ENCODE peak calls at places on chromosome 16, in four cellular contexts. V is GM23338, C is HCT116, U is neural progenitor cell. E is an unnamed sample.

GRCh38 chr16:12017583-12017982 is 41.0 kb downstream of the SNX29 start:
- DNase-seq in V (no peak), C (no peak), U (no peak), E (no peak)

GRCh38 chr16:87955302-87956168 is 4.3 kb downstream of the BANP start:
- DNase-seq in V (no peak), C (no peak), U (no peak), E (no peak)

GRCh38 chr16:85709766-85710423 is 21.1 kb upstream of the GINS2 start:
- DNase-seq in V (no peak), C (no peak), U (no peak), E (no peak)

GRCh38 chr16:1054660-1055556 is 17.6 kb upstream of the SSTR5 start:
- DNase-seq in V (peak), C (peak), U (peak), E (peak)

GRCh38 chr16:86396918-86397317 is 113.4 kb upstream of the FOXF1 start:
- DNase-seq in V (no peak), C (peak), U (no peak), E (no peak)

GRCh38 chr16:67029249-67030096 is 524 bp downstream of the CBFB start:
- DNase-seq in V (peak), C (no peak), U (peak), E (peak)

GRCh38 chr16:56939801-56940200 is 7.9 kb downstream of the HERPUD1 start:
- DNase-seq in V (no peak), C (no peak), U (no peak), E (no peak)

GRCh38 chr16:69064789-69065313 is 40.6 kb upstream of the HAS3 start:
- DNase-seq in V (peak), C (no peak), U (peak), E (no peak)

GRCh38 chr16:87847467-87847784 is 21.9 kb downstream of the SLC7A5 start:
- DNase-seq in V (no peak), C (no peak), U (no peak), E (no peak)

GRCh38 chr16:72291121-72291520 is 119.2 kb upstream of the PMFBP1 start:
- DNase-seq in V (peak), C (peak), U (no peak), E (no peak)

GRCh38 chr16:2586241-2586640 is 48.4 kb downstream of the PDPK1 start:
- DNase-seq in V (peak), C (no peak), U (peak), E (no peak)

GRCh38 chr16:2584742-2585650 is 47.2 kb downstream of the PDPK1 start:
- DNase-seq in V (no peak), C (no peak), U (no peak), E (no peak)

GRCh38 chr16:2587891-2588565 is 50.2 kb downstream of the PDPK1 start:
- DNase-seq in V (no peak), C (no peak), U (no peak), E (no peak)

GRCh38 chr16:2586901-2587480 is 49.2 kb downstream of the PDPK1 start:
- DNase-seq in V (no peak), C (no peak), U (no peak), E (no peak)

GRCh38 chr16:2585651-2586081 is 47.8 kb downstream of the PDPK1 start:
- DNase-seq in V (no peak), C (no peak), U (no peak), E (no peak)
- TF ChIP-seq EZH2phosphoT487 in V (no peak), C (no peak), U (no peak), E (no peak)

DNA sequence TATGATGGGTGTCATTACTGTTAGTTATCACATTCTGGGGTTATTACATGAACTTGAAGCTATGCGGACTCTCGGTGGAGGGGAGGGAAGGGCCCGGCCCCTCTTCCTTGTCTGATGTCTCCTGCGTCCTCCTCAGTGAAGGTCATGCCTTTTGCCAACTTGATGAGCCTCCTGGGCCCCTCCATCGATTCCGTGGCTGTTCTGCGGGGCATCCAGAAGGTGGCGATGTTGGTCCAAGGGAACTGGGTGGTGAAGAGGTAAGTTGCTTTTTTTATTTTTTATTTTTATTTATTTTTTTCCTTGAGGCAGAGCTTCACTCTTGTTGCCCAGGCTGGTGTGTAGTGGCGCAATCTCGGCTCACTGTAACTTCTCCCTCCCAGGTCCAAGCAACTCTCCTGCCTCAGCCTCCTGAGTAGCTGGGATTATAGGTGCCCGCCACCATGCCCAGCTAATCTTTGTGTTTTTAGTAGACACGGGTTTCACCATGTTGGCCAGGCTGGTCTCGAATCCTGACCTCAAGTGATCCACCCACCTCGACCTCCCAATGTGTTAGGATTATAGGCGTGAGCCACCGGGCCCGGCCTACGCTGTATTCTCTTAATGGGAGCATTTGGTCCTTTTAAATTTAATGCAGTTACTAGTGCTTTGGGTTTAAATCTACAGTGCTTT is 21.6 kb downstream of the POLR3E start:
- DNase-seq in V (peak), C (no peak), U (peak), E (peak)
- H3K27ac ChIP-seq in V (peak), C (no peak), U (no peak), E (no peak)

GRCh38 chr16:89482087-89482823 is 8.1 kb downstream of the ANKRD11 start:
- DNase-seq in V (no peak), C (no peak), U (no peak), E (no peak)

GRCh38 chr16:89485701-89486246 is 4.6 kb downstream of the ANKRD11 start:
- DNase-seq in V (no peak), C (no peak), U (no peak), E (peak)

GRCh38 chr16:89482824-89483220 is 7.5 kb downstream of the ANKRD11 start:
- DNase-seq in V (no peak), C (no peak), U (no peak), E (no peak)

GRCh38 chr16:89484923-89485679 is 5.3 kb downstream of the ANKRD11 start:
- DNase-seq in V (peak), C (no peak), U (no peak), E (peak)

GRCh38 chr16:89484088-89484501 is 6.3 kb downstream of the ANKRD11 start:
- DNase-seq in V (no peak), C (no peak), U (no peak), E (no peak)
- TF ChIP-seq EZH2phosphoT487 in V (no peak), C (no peak), U (no peak), E (no peak)

GRCh38 chr16:27235055-27235937 is 32.0 kb downstream of the KDM8 start:
- DNase-seq in V (peak), C (peak), U (peak), E (peak)

GRCh38 chr16:27234171-27234570 is 30.8 kb downstream of the KDM8 start:
- DNase-seq in V (no peak), C (no peak), U (no peak), E (no peak)

GRCh38 chr16:27235938-27236245 is 32.6 kb downstream of the KDM8 start:
- DNase-seq in V (no peak), C (no peak), U (no peak), E (no peak)

GRCh38 chr16:27233731-27234130 is 30.4 kb downstream of the KDM8 start:
- DNase-seq in V (no peak), C (no peak), U (no peak), E (peak)

GRCh38 chr16:27234603-27235002 is 31.3 kb downstream of the KDM8 start:
- DNase-seq in V (no peak), C (no peak), U (no peak), E (no peak)
- H3K27ac ChIP-seq in V (no peak), C (no peak), U (no peak), E (no peak)

DNA sequence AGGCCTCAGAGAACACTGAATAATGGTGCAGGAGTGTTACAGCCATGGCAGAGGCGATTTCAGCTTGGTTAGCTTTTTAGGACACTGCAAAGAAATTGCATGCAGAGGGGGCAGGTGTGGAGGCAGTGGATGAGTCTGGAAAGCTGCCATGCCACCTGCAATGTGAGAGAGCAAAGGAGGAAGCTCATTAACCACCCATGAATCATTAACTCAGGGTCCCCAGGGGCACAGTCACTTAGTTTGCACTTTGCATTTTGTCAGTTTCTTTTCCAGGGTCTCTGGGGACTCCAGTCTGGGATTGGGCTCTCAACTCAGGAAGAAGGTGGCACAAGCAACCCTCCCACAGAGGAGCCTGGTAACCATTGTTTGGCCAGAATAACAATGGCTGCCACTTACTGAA is 132.9 kb downstream of the USP31 start:
- DNase-seq in V (no peak), C (no peak), U (no peak), E (no peak)
- TF ChIP-seq EZH2phosphoT487 in V (no peak), C (no peak), U (no peak), E (no peak)

GRCh38 chr16:74169687-74170522 is 126.7 kb upstream of the PSMD7 start:
- DNase-seq in V (no peak), C (no peak), U (no peak), E (no peak)

GRCh38 chr16:74168445-74168844 is 128.2 kb upstream of the PSMD7 start:
- DNase-seq in V (no peak), C (no peak), U (no peak), E (no peak)
- H3K27ac ChIP-seq in V (no peak), C (no peak), U (no peak), E (no peak)

GRCh38 chr16:58127634-58128033 is 1.5 kb downstream of the CFAP20 start:
- DNase-seq in V (no peak), C (no peak), U (no peak), E (peak)

GRCh38 chr16:58126451-58126968 is 2.7 kb downstream of the CFAP20 start:
- DNase-seq in V (no peak), C (no peak), U (no peak), E (no peak)

GRCh38 chr16:58125781-58126335 is 3.3 kb downstream of the CFAP20 start:
- DNase-seq in V (no peak), C (no peak), U (no peak), E (peak)

GRCh38 chr16:58128181-58128631 is 975 bp downstream of the CFAP20 start:
- DNase-seq in V (no peak), C (no peak), U (peak), E (no peak)

DNA sequence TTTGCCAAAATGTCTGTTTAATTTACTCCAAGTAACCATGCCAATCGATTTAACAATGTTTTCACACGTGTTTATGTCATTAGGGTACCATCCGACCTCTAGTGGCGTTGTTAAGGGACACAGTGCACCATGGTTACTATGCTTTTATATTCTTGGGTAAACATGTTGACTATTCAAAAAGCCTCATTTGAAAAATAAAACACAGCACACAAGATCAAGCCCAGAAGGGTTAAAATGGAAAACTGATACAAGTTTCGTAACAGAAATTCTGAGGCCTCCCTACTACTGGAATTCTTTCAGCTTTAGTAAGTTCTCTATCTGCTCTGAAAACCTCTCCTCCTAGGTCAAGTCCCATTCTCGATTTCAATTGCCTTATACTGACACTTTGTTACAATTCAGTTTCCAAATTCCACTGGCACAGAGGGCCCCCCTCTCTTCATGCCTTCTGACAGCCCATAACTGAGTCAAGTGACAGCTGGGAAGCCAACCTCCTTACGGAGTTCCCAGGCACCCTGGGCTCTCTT is 2.1 kb downstream of the CFAP20 start:
- DNase-seq in V (peak), C (no peak), U (peak), E (peak)
- TF ChIP-seq EZH2phosphoT487 in V (no peak), C (no peak), U (no peak), E (no peak)

DNA sequence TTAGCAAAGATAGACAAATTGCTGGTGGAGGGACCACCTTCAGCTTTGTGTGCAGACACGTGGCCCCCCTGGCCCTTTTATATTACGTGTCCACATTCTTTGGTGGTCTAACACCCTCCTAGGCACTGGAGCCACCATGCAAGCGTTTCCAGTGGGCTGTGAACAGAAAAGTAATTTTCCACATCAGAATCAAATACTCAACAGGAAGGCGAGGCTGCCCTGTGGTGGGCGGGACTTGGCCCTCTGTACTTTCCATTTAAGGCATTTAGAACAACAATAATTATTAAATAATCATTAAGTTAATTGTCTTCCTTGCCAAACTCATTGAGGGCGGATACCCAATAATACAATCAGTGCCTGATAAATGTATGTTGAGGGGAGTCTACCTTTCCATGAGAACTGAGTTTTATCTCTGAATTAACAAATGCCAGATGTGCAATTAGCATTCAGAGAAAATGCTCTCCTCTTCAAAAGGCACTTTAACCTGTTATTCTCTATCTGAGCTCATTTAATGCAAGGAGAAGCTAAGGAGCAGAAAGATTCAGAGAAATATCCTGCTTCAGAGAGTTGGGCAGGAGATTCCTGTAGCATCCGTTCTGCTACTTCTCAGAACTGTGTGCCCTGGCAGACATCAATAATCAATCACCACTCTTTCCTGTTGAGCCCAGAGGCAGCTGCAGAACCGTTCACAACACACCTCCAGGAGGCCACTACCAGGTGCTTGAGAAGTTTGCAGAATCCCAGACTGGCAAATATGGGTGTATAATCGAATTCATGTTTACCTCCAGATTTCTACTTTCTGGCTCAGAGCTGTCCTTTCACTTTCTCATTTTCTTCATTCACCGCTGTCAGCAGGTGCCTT is 109.4 kb downstream of the CMIP start:
- DNase-seq in V (no peak), C (no peak), U (no peak), E (peak)
- H3K27ac ChIP-seq in V (no peak), C (no peak), U (peak), E (no peak)

GRCh38 chr16:89908236-89908635 is 10.4 kb upstream of the MC1R start:
- DNase-seq in V (no peak), C (no peak), U (no peak), E (no peak)

GRCh38 chr16:89905511-89906140 is 13.0 kb upstream of the MC1R start:
- DNase-seq in V (no peak), C (no peak), U (no peak), E (no peak)

GRCh38 chr16:89906141-89907025 is 12.3 kb upstream of the MC1R start:
- DNase-seq in V (no peak), C (no peak), U (no peak), E (no peak)

GRCh38 chr16:89904606-89905510 is 13.8 kb upstream of the MC1R start:
- DNase-seq in V (no peak), C (no peak), U (no peak), E (no peak)

GRCh38 chr16:89907055-89907814 is 11.4 kb upstream of the MC1R start:
- DNase-seq in V (no peak), C (no peak), U (no peak), E (no peak)
- TF ChIP-seq EZH2phosphoT487 in V (no peak), C (no peak), U (no peak), E (no peak)

E was measured in OCI-LY7.